ENCODE peak calls at places on chromosomes 12 and 14, in six cellular contexts. L, V, Q, M, F and N are unnamed samples.

GRCh38 chr14:99509871-99510555 is 28.8 kb downstream of the CCNK start:
- DNase-seq in F (no peak), Q (no peak), M (no peak), L (no peak), V (no peak), N (no peak)

GRCh38 chr14:55071870-55072640 is 20.6 kb downstream of the MAPK1IP1L start:
- DNase-seq in F (peak), Q (no peak), V (no peak), M (no peak), L (no peak), N (peak)

GRCh38 chr12:89883630-89884364 is 175.2 kb upstream of the ATP2B1 start:
- DNase-seq in F (no peak), V (no peak), M (peak), L (no peak), Q (no peak), N (no peak)

GRCh38 chr12:116244001-116244400 is 33.5 kb downstream of the MED13L start:
- DNase-seq in M (peak), F (no peak), L (no peak), Q (no peak), V (no peak), N (no peak)

GRCh38 chr14:78902010-78902623 is 731.9 kb downstream of the NRXN3 start:
- DNase-seq in M (peak), F (peak), Q (peak), L (peak), V (no peak), N (peak)

GRCh38 chr14:100384819-100385813 is 62.0 kb downstream of the SLC25A47 start:
- DNase-seq in L (no peak), M (peak), Q (no peak), V (no peak), F (no peak), N (no peak)

GRCh38 chr12:13210022-13210539 is 13.6 kb downstream of the EMP1 start:
- DNase-seq in F (no peak), M (peak), Q (no peak), V (no peak), L (no peak), N (no peak)

GRCh38 chr14:69048456-69048855 is 69.4 kb upstream of the ACTN1 start:
- DNase-seq in M (peak), V (no peak), Q (no peak), F (no peak), L (no peak), N (peak)

GRCh38 chr12:10211975-10212622 is 578 bp upstream of the GABARAPL1 start:
- DNase-seq in V (peak), L (peak), Q (peak), F (peak), M (peak), N (peak)

GRCh38 chr14:70909788-70910614 is 2.7 kb downstream of the PCNX1 start:
- DNase-seq in V (no peak), Q (no peak), F (no peak), M (no peak), L (no peak), N (peak)

GRCh38 chr12:65911321-65911720 is 87.0 kb downstream of the HMGA2 start:
- DNase-seq in M (peak), Q (no peak), V (no peak), L (no peak), F (no peak), N (no peak)

GRCh38 chr14:53537421-53538315 is 384.5 kb upstream of the DDHD1 start:
- DNase-seq in Q (no peak), M (no peak), V (no peak), F (no peak), L (no peak), N (no peak)